ENCODE peak calls at places on chromosomes 5 and 9, in ten cellular contexts. Y, V, G, K, H, N, A, T, P and D are unnamed samples.

GRCh38 chr9:122402403-122403268 is 31.8 kb downstream of the PTGS1 start:
- DNase-seq in P (peak; percentile 99), A (peak; percentile 98), K (peak; percentile 35), H (peak; percentile 85), V (no peak), G (peak; percentile 99), N (no peak), Y (peak; percentile 96), T (no peak), D (peak; percentile 85)

GRCh38 chr5:36777105-36777757 is 99.3 kb upstream of the NIPBL start:
- DNase-seq in H (no peak), Y (peak; percentile 25), T (no peak), G (peak; percentile 27), A (peak; percentile 40), K (no peak), P (peak; percentile 53), V (no peak), N (peak; percentile 63), D (peak; percentile 30)

GRCh38 chr5:53071738-53072137 is 37.8 kb downstream of the MOCS2 start:
- DNase-seq in Y (no peak), T (no peak), A (peak; percentile 36), V (no peak), N (no peak), P (peak; percentile 24), K (no peak), G (peak; percentile 50), H (no peak), D (no peak)

GRCh38 chr5:173849908-173850307 is 38.2 kb upstream of the CPEB4 start:
- DNase-seq in H (no peak), A (no peak), Y (no peak), N (no peak), K (no peak), T (no peak), G (no peak), P (no peak), V (no peak), D (no peak)

GRCh38 chr9:21481470-21482057 is 549 bp downstream of the IFNE start:
- DNase-seq in Y (no peak), N (no peak), T (no peak), H (no peak), K (no peak), P (no peak), V (no peak), G (no peak), A (no peak), D (no peak)

GRCh38 chr9:111965566-111966019 is 69.0 kb downstream of the UGCG start:
- DNase-seq in Y (peak; percentile 99), G (peak; percentile 99), P (peak; percentile 89), A (peak; percentile 76), H (peak; percentile 99), T (no peak), K (no peak), V (no peak), N (no peak), D (no peak)

GRCh38 chr5:167513383-167513782 is 778.1 kb upstream of the WWC1 start:
- DNase-seq in A (no peak), V (no peak), T (no peak), G (no peak), P (no peak), H (no peak), Y (no peak), N (no peak), K (no peak), D (no peak)

GRCh38 chr5:169696621-169697517 is 59.8 kb downstream of the DOCK2 start:
- DNase-seq in H (no peak), P (peak; percentile 43), T (no peak), K (no peak), G (peak; percentile 25), A (peak; percentile 58), V (no peak), Y (peak; percentile 15), N (no peak), D (no peak)

GRCh38 chr5:124867064-124867707 is 120.7 kb upstream of the ZNF608 start:
- DNase-seq in A (peak; percentile 46), Y (peak; percentile 49), V (no peak), T (no peak), G (peak; percentile 37), H (no peak), P (peak; percentile 17), N (no peak), K (peak; percentile 37), D (no peak)

GRCh38 chr5:131635755-131636479 is 888 bp upstream of the RAPGEF6 start:
- DNase-seq in A (peak; percentile 36), G (no peak), P (peak; percentile 52), H (no peak), V (no peak), K (no peak), Y (no peak), T (no peak), N (no peak), D (no peak)

GRCh38 chr9:73845954-73846690 is 651.0 kb upstream of the RORB start:
- DNase-seq in H (no peak), A (no peak), Y (no peak), G (no peak), V (no peak), T (no peak), P (no peak), N (no peak), K (no peak), D (no peak)

GRCh38 chr9:129285382-129285781 is 107.3 kb upstream of the IER5L start:
- DNase-seq in H (no peak), N (no peak), A (no peak), Y (no peak), K (no peak), G (no peak), P (no peak), T (no peak), V (no peak), D (no peak)

GRCh38 chr9:107784235-107784958 is 294.8 kb upstream of the KLF4 start:
- DNase-seq in Y (peak; percentile 12), N (no peak), T (no peak), P (peak; percentile 91), H (no peak), G (peak; percentile 88), V (no peak), A (peak; percentile 93), K (peak; percentile 45), D (no peak)

GRCh38 chr9:133274236-133275104 is 531 bp downstream of the ABO start:
- DNase-seq in T (no peak), H (no peak), Y (no peak), P (no peak), A (no peak), N (peak; percentile 81), G (no peak), V (no peak), K (no peak), D (no peak)
- H3K4me3 ChIP-seq in T (no peak overlapping the region), H (peak overlapping the region; percentile 34), Y (peak overlapping the region; percentile 9), P (no peak overlapping the region), A (no peak overlapping the region), N (peak overlapping the region; percentile 55), G (no peak overlapping the region), V (no peak overlapping the region), K (peak overlapping the region; percentile 26), D (no peak overlapping the region)

GRCh38 chr5:99032234-99033013 is 103.6 kb upstream of the CHD1 start:
- DNase-seq in H (peak; percentile 38), G (peak; percentile 80), T (peak; percentile 39), K (peak; percentile 58), A (peak; percentile 90), N (peak; percentile 41), Y (peak; percentile 71), V (no peak), P (peak; percentile 90), D (peak; percentile 41)
- H3K4me3 ChIP-seq in H (no peak overlapping the region), G (peak overlapping the region; percentile 55), T (peak overlapping the region; percentile 56), K (no peak overlapping the region), A (no peak overlapping the region), N (no peak overlapping the region), Y (no peak overlapping the region), V (no peak overlapping the region), P (no peak overlapping the region), D (no peak overlapping the region)

GRCh38 chr5:120692346-120692745 is 228.2 kb downstream of the PRR16 start:
- DNase-seq in K (no peak), A (no peak), G (no peak), P (no peak), T (no peak), V (no peak), H (no peak), N (no peak), Y (no peak), D (no peak)

GRCh38 chr5:120695368-120695880 is 231.3 kb downstream of the PRR16 start:
- DNase-seq in Y (no peak), G (no peak), V (no peak), P (no peak), K (no peak), T (no peak), N (no peak), A (no peak), H (no peak), D (no peak)

DNA sequence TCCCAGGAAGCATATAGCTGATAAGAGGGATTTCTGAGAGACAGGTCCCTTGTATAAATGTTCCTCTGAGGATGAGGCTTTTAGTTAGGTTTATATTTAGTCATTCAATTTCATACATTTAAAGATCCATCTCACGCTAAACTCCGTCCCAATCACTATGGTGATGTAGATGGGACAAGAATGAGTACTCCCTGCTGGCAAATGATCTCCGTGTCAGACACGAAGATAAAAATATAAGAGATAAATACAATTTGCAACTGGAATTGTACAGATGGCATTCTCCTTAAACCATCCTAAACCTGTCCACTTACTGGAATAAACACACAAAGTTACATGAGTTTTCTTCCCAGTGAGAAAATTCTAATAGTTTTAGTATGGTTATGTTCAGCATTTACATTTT is 233.0 kb downstream of the PRR16 start:
- DNase-seq in A (no peak), K (no peak), V (no peak), P (no peak), N (no peak), H (no peak), G (no peak), Y (no peak), T (no peak), D (no peak)
- H3K4me3 ChIP-seq in A (no peak overlapping the region), K (no peak overlapping the region), V (no peak overlapping the region), P (no peak overlapping the region), N (no peak overlapping the region), H (no peak overlapping the region), G (no peak overlapping the region), Y (no peak overlapping the region), T (no peak overlapping the region), D (no peak overlapping the region)

GRCh38 chr5:149583394-149583793 is 2.1 kb downstream of the ARHGEF37 start:
- DNase-seq in Y (no peak), A (peak; percentile 58), T (no peak), K (peak; percentile 57), V (no peak), G (no peak), H (no peak), N (no peak), P (peak; percentile 45), D (peak; percentile 78)

GRCh38 chr5:149581192-149581861 is at the start of gene ARHGEF37:
- DNase-seq in H (no peak), K (peak; percentile 84), G (no peak), Y (peak; percentile 45), P (peak; percentile 81), N (peak; percentile 70), T (no peak), V (no peak), A (peak; percentile 83), D (peak; percentile 63)

GRCh38 chr5:149584106-149584505 is 2.8 kb downstream of the ARHGEF37 start:
- DNase-seq in H (no peak), G (no peak), A (no peak), N (no peak), T (no peak), K (no peak), V (no peak), Y (no peak), P (peak; percentile 34), D (no peak)

GRCh38 chr5:149580808-149581191 is 498 bp upstream of the ARHGEF37 start:
- DNase-seq in P (no peak), V (no peak), Y (no peak), G (no peak), K (no peak), H (no peak), N (no peak), T (no peak), A (no peak), D (no peak)

GRCh38 chr5:149581931-149582768 is 852 bp downstream of the ARHGEF37 start:
- DNase-seq in H (no peak), Y (peak; percentile 26), V (no peak), P (peak; percentile 64), T (no peak), G (no peak), A (peak; percentile 46), N (peak; percentile 65), K (no peak), D (no peak)
- H3K4me3 ChIP-seq in H (peak overlapping the region; percentile 41), Y (peak overlapping the region; percentile 37), V (no peak overlapping the region), P (peak overlapping the region; percentile 61), T (no peak overlapping the region), G (no peak overlapping the region), A (peak overlapping the region; percentile 51), N (no peak overlapping the region), K (no peak overlapping the region), D (peak overlapping the region; percentile 53)